ENCODE peak calls at places on chromosomes 16 and 17, in five cellular contexts. One of them, this sample, is unnamed. For H3K9me3, the result is how much of the 10 kb centered on the place peaks cover.

GRCh38 chr17:68035131-68035522 is 408 bp upstream of the KPNA2 start:
- DNase-seq in pancreas: peak
- DNase-seq in colonic mucosa: peak
- DNase-seq in sigmoid colon: peak
- DNase-seq in osteoblast: no peak
- DNase-seq in this sample: peak

GRCh38 chr16:67110136-67110847 is 551 bp downstream of the PHAF1 start:
- DNase-seq in pancreas: peak
- DNase-seq in colonic mucosa: peak
- DNase-seq in sigmoid colon: no peak
- DNase-seq in osteoblast: peak
- DNase-seq in this sample: no peak

GRCh38 chr16:337975-338575 is 14.4 kb downstream of the AXIN1 start:
- DNase-seq in pancreas: no peak
- DNase-seq in colonic mucosa: no peak
- DNase-seq in sigmoid colon: no peak
- DNase-seq in osteoblast: peak
- DNase-seq in this sample: no peak

GRCh38 chr17:2105663-2106062 is 50.8 kb downstream of the HIC1 start:
- DNase-seq in pancreas: no peak
- DNase-seq in colonic mucosa: no peak
- DNase-seq in sigmoid colon: no peak
- DNase-seq in osteoblast: no peak
- DNase-seq in this sample: no peak

GRCh38 chr17:74515941-74516340 is 15.3 kb downstream of the CD300LB start:
- DNase-seq in pancreas: no peak
- DNase-seq in colonic mucosa: peak
- DNase-seq in sigmoid colon: no peak
- DNase-seq in osteoblast: no peak
- DNase-seq in this sample: no peak

GRCh38 chr17:68572138-68572842 is 28.9 kb downstream of the FAM20A start:
- DNase-seq in pancreas: no peak
- DNase-seq in colonic mucosa: no peak
- DNase-seq in sigmoid colon: no peak
- DNase-seq in osteoblast: no peak
- DNase-seq in this sample: no peak

GRCh38 chr16:51916814-51917213 is 630.1 kb downstream of the TOX3 start:
- DNase-seq in pancreas: no peak
- DNase-seq in colonic mucosa: no peak
- DNase-seq in sigmoid colon: no peak
- DNase-seq in osteoblast: no peak
- DNase-seq in this sample: no peak

GRCh38 chr16:25073849-25074248 is 37.7 kb upstream of the LCMT1 start:
- DNase-seq in pancreas: no peak
- DNase-seq in colonic mucosa: no peak
- DNase-seq in sigmoid colon: no peak
- DNase-seq in osteoblast: no peak
- DNase-seq in this sample: no peak

GRCh38 chr17:65688307-65688706 is 126.9 kb upstream of the AXIN2 start:
- DNase-seq in pancreas: no peak
- DNase-seq in colonic mucosa: no peak
- DNase-seq in sigmoid colon: no peak
- DNase-seq in osteoblast: no peak
- DNase-seq in this sample: no peak

GRCh38 chr16:71293921-71294320 is 4.7 kb upstream of the CMTR2 start:
- DNase-seq in pancreas: no peak
- DNase-seq in colonic mucosa: no peak
- DNase-seq in sigmoid colon: no peak
- DNase-seq in osteoblast: no peak
- DNase-seq in this sample: no peak

GRCh38 chr17:32958418-32958817 is 30.5 kb downstream of the TMEM98 start:
- DNase-seq in pancreas: no peak
- DNase-seq in colonic mucosa: no peak
- DNase-seq in sigmoid colon: no peak
- DNase-seq in osteoblast: no peak
- DNase-seq in this sample: no peak

GRCh38 chr16:70419384-70420327 is 19.2 kb downstream of the ST3GAL2 start:
- DNase-seq in pancreas: no peak
- DNase-seq in colonic mucosa: no peak
- DNase-seq in sigmoid colon: no peak
- DNase-seq in osteoblast: peak
- DNase-seq in this sample: no peak

GRCh38 chr17:81414751-81415516 is 19.7 kb downstream of the BAHCC1 start:
- DNase-seq in pancreas: no peak
- DNase-seq in colonic mucosa: no peak
- DNase-seq in sigmoid colon: no peak
- DNase-seq in osteoblast: no peak
- DNase-seq in this sample: no peak

GRCh38 chr16:85851034-85851780 is 47.8 kb upstream of the IRF8 start:
- DNase-seq in pancreas: no peak
- DNase-seq in colonic mucosa: no peak
- DNase-seq in sigmoid colon: peak
- DNase-seq in osteoblast: no peak
- DNase-seq in this sample: peak

GRCh38 chr16:70430667-70431536 is 8.0 kb downstream of the ST3GAL2 start:
- DNase-seq in pancreas: no peak
- DNase-seq in colonic mucosa: no peak
- DNase-seq in sigmoid colon: no peak
- DNase-seq in osteoblast: peak
- DNase-seq in this sample: no peak

GRCh38 chr16:68369697-68370096 is 58.9 kb downstream of the PRMT7 start:
- DNase-seq in pancreas: no peak
- DNase-seq in colonic mucosa: no peak
- DNase-seq in sigmoid colon: no peak
- DNase-seq in osteoblast: peak
- DNase-seq in this sample: peak

GRCh38 chr16:89193021-89193575 is 7.2 kb downstream of the SLC22A31 start:
- DNase-seq in pancreas: peak
- DNase-seq in colonic mucosa: peak
- DNase-seq in sigmoid colon: no peak
- DNase-seq in osteoblast: peak
- DNase-seq in this sample: peak

GRCh38 chr16:85166281-85166680 is 54.0 kb upstream of the CIBAR2 start:
- DNase-seq in pancreas: no peak
- DNase-seq in colonic mucosa: no peak
- DNase-seq in sigmoid colon: no peak
- DNase-seq in osteoblast: peak
- DNase-seq in this sample: peak

GRCh38 chr16:57653936-57654335 is 14.2 kb upstream of the ADGRG3 start:
- DNase-seq in pancreas: no peak
- DNase-seq in colonic mucosa: no peak
- DNase-seq in sigmoid colon: no peak
- DNase-seq in osteoblast: no peak
- DNase-seq in this sample: no peak

GRCh38 chr17:83135692-83136091 is 56.3 kb downstream of the METRNL start:
- DNase-seq in pancreas: no peak
- DNase-seq in colonic mucosa: peak
- DNase-seq in sigmoid colon: peak
- DNase-seq in osteoblast: no peak
- DNase-seq in this sample: peak

GRCh38 chr17:40321502-40322416 is 12.8 kb downstream of the RARA start:
- DNase-seq in pancreas: no peak
- DNase-seq in colonic mucosa: peak
- DNase-seq in sigmoid colon: peak
- DNase-seq in osteoblast: peak
- DNase-seq in this sample: peak

GRCh38 chr17:35795007-35795870 is at the start of gene MMP28:
- DNase-seq in pancreas: no peak
- DNase-seq in colonic mucosa: peak
- DNase-seq in sigmoid colon: no peak
- DNase-seq in osteoblast: peak
- DNase-seq in this sample: peak

GRCh38 chr16:50469121-50469743 is 79.0 kb upstream of the NKD1 start:
- DNase-seq in pancreas: no peak
- DNase-seq in colonic mucosa: no peak
- DNase-seq in sigmoid colon: peak
- DNase-seq in osteoblast: peak
- DNase-seq in this sample: no peak

GRCh38 chr17:34852141-34852540 is 109.1 kb downstream of the CCT6B start:
- DNase-seq in pancreas: no peak
- DNase-seq in colonic mucosa: no peak
- DNase-seq in sigmoid colon: no peak
- DNase-seq in osteoblast: no peak
- DNase-seq in this sample: no peak

GRCh38 chr16:11651796-11652195 is 16.5 kb upstream of the SNN start:
- DNase-seq in pancreas: no peak
- DNase-seq in colonic mucosa: no peak
- DNase-seq in sigmoid colon: no peak
- DNase-seq in osteoblast: no peak
- DNase-seq in this sample: no peak

GRCh38 chr16:53084141-53084541 is 29.4 kb downstream of the CHD9 start:
- DNase-seq in pancreas: no peak
- DNase-seq in colonic mucosa: no peak
- DNase-seq in sigmoid colon: no peak
- DNase-seq in osteoblast: no peak
- DNase-seq in this sample: no peak

GRCh38 chr17:82229686-82230626 is 1.1 kb downstream of the SLC16A3 start:
- DNase-seq in pancreas: no peak
- DNase-seq in colonic mucosa: peak
- DNase-seq in sigmoid colon: peak
- DNase-seq in osteoblast: peak
- DNase-seq in this sample: peak

GRCh38 chr16:72961115-72961832 is 86.7 kb downstream of the ZFHX3 start:
- DNase-seq in pancreas: no peak
- DNase-seq in colonic mucosa: no peak
- DNase-seq in sigmoid colon: peak
- DNase-seq in osteoblast: peak
- DNase-seq in this sample: no peak

GRCh38 chr16:76818611-76819181 is 372.3 kb upstream of the MON1B start:
- DNase-seq in pancreas: no peak
- DNase-seq in colonic mucosa: no peak
- DNase-seq in sigmoid colon: no peak
- DNase-seq in osteoblast: no peak
- DNase-seq in this sample: no peak

GRCh38 chr17:81925860-81926450 is 1.6 kb downstream of the MAFG start:
- DNase-seq in pancreas: no peak
- DNase-seq in colonic mucosa: no peak
- DNase-seq in sigmoid colon: no peak
- DNase-seq in osteoblast: no peak
- DNase-seq in this sample: no peak

GRCh38 chr17:40530988-40531971 is 29.9 kb upstream of the TNS4 start:
- DNase-seq in pancreas: no peak
- DNase-seq in colonic mucosa: no peak
- DNase-seq in sigmoid colon: peak
- DNase-seq in osteoblast: no peak
- DNase-seq in this sample: no peak

GRCh38 chr17:352421-353212 is at the start of gene RPH3AL:
- DNase-seq in pancreas: peak
- DNase-seq in colonic mucosa: peak
- DNase-seq in sigmoid colon: no peak
- DNase-seq in osteoblast: peak
- DNase-seq in this sample: peak

GRCh38 chr17:353213-353837 is 718 bp upstream of the RPH3AL start:
- DNase-seq in pancreas: peak
- DNase-seq in colonic mucosa: no peak
- DNase-seq in sigmoid colon: no peak
- DNase-seq in osteoblast: no peak
- DNase-seq in this sample: no peak

GRCh38 chr17:354651-355556 is 2.3 kb upstream of the RPH3AL start:
- DNase-seq in pancreas: no peak
- DNase-seq in colonic mucosa: no peak
- DNase-seq in sigmoid colon: no peak
- DNase-seq in osteoblast: peak
- DNase-seq in this sample: peak

GRCh38 chr17:351875-352420 is 659 bp downstream of the RPH3AL start:
- DNase-seq in pancreas: no peak
- DNase-seq in colonic mucosa: no peak
- DNase-seq in sigmoid colon: no peak
- DNase-seq in osteoblast: peak
- DNase-seq in this sample: no peak

GRCh38 chr17:353838-354234 is 1.2 kb upstream of the RPH3AL start:
- DNase-seq in pancreas: no peak
- DNase-seq in colonic mucosa: no peak
- DNase-seq in sigmoid colon: no peak
- DNase-seq in osteoblast: no peak
- DNase-seq in this sample: no peak
- H3K9me3 ChIP-seq in pancreas: under half
- H3K9me3 ChIP-seq in colonic mucosa: under half
- H3K9me3 ChIP-seq in sigmoid colon: under half
- H3K9me3 ChIP-seq in osteoblast: under half
- H3K9me3 ChIP-seq in this sample: under half

DNA sequence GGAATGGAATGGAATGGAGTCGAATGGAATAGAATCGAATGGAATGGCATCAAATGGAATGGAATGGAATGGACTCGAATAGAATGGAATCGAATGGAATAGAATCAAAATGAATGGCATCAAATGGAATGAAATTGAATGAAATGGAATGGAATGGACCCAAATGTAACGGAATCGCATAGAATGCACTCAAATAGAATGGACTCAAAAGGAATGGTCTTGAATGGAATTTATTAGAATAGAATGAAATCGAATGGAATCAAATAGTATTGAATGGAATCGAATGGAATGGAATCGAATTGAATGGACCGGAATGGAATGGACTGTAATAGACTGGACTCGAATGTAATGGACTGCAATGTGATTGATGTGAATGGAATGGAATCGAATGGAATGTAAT is 501.4 kb upstream of the WSB1 start:
- DNase-seq in pancreas: no peak
- DNase-seq in colonic mucosa: no peak
- DNase-seq in sigmoid colon: no peak
- DNase-seq in osteoblast: no peak
- DNase-seq in this sample: no peak
- H3K9me3 ChIP-seq in pancreas: under half
- H3K9me3 ChIP-seq in colonic mucosa: under half
- H3K9me3 ChIP-seq in sigmoid colon: under half
- H3K9me3 ChIP-seq in osteoblast: under half
- H3K9me3 ChIP-seq in this sample: half or more

DNA sequence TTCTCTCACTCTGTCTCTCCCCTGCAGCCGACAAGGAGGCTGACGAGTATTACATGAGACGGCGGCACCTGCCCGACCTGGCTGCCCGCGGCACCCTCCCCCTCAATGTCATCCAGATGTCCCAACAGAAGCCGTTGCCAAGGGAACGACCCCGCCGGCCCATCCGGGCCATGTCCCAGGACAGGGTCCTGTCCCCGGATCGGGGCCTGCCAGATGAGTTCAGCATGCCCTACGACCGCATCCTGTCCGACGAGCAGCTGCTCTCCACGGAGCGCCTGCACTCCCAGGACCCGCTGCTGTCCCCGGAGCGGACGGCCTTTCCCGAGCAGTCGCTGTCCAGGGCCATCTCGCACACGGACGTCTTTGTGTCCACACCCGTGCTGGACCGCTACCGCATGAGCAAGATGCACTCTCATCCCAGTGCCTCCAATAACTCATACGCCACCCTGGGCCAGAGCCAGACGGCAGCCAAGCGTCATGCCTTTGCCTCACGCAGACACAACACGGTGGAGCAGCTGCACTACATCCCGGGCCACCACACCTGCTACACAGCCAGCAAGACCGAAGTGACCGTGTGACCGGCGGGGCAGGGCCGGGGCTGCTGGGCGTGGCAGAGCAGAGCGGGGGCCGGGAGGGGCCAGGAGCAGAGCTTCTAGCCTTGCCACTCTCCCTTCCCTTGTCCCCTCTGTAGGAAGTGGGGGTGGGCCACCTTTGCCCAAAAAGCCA is 40.4 kb upstream of the DNAH9 start:
- DNase-seq in pancreas: no peak
- DNase-seq in colonic mucosa: peak
- DNase-seq in sigmoid colon: no peak
- DNase-seq in osteoblast: no peak
- DNase-seq in this sample: peak
- H3K9me3 ChIP-seq in pancreas: under half
- H3K9me3 ChIP-seq in colonic mucosa: under half
- H3K9me3 ChIP-seq in sigmoid colon: under half
- H3K9me3 ChIP-seq in osteoblast: under half
- H3K9me3 ChIP-seq in this sample: under half

GRCh38 chr16:75160386-75160785 is 12.1 kb downstream of the ZFP1 start:
- DNase-seq in pancreas: no peak
- DNase-seq in colonic mucosa: no peak
- DNase-seq in sigmoid colon: no peak
- DNase-seq in osteoblast: no peak
- DNase-seq in this sample: no peak
- H3K9me3 ChIP-seq in pancreas: under half
- H3K9me3 ChIP-seq in colonic mucosa: under half
- H3K9me3 ChIP-seq in sigmoid colon: under half
- H3K9me3 ChIP-seq in osteoblast: under half
- H3K9me3 ChIP-seq in this sample: under half

This sample was measured in kidney.